ENCODE peak calls at places on chromosomes 4 and X, in ten cellular contexts. I is transverse colon, S is HepG2, H is sigmoid colon, K is stomach, M is K562, D is suprapubic skin, F is SK-N-SH, E is H1, W is upper lobe of left lung. X is an unnamed sample. For H3K4me1, the result is how much of the 10 kb centered on the place peaks cover.

GRCh38 chrX:24405959-24406358 is 45.5 kb downstream of the SUPT20HL1 start:
- DNase-seq in I (no peak), S (no peak), H (no peak), K (no peak), M (no peak), D (no peak), F (peak), E (no peak), W (no peak), X (no peak)

GRCh38 chr4:38209654-38210053 is 249.5 kb downstream of the PTTG2 start:
- DNase-seq in I (no peak), S (peak), H (no peak), K (no peak), M (no peak), D (no peak), F (no peak), E (no peak), W (no peak), X (no peak)

GRCh38 chr4:146661368-146661767 is 22.7 kb downstream of the POU4F2 start:
- DNase-seq in I (no peak), S (no peak), H (no peak), K (no peak), M (no peak), D (no peak), F (no peak), E (no peak), W (no peak), X (no peak)

GRCh38 chr4:33566649-33567048 is 2677.7 kb downstream of the ARAP2 start:
- DNase-seq in I (no peak), S (no peak), H (no peak), K (no peak), M (no peak), D (no peak), F (no peak), E (no peak), W (no peak), X (no peak)

GRCh38 chrX:52574416-52575275 is 57.8 kb upstream of the XAGE1B start:
- DNase-seq in I (peak), S (peak), H (no peak), K (no peak), M (peak), D (no peak), F (peak), E (no peak), W (no peak), X (peak)

GRCh38 chrX:154730271-154730883 is 20.5 kb downstream of the GAB3 start:
- DNase-seq in I (no peak), S (no peak), H (no peak), K (no peak), M (no peak), D (no peak), F (no peak), E (no peak), W (peak), X (no peak)

GRCh38 chrX:79515529-79515928 is 148.4 kb upstream of the ITM2A start:
- DNase-seq in I (no peak), S (no peak), H (no peak), K (no peak), M (no peak), D (no peak), F (no peak), E (no peak), W (no peak), X (no peak)

GRCh38 chr4:123588631-123589223 is 192.1 kb downstream of the SPRY1 start:
- DNase-seq in I (peak), S (peak), H (no peak), K (no peak), M (no peak), D (no peak), F (no peak), E (no peak), W (no peak), X (no peak)

GRCh38 chr4:19216495-19216894 is 1035.2 kb upstream of the SLIT2 start:
- DNase-seq in I (no peak), S (no peak), H (no peak), K (no peak), M (no peak), D (no peak), F (no peak), E (no peak), W (no peak), X (no peak)

GRCh38 chr4:171142045-171142444 is 671.2 kb upstream of the GALNTL6 start:
- DNase-seq in I (no peak), S (no peak), H (no peak), K (no peak), M (no peak), D (no peak), F (no peak), E (no peak), W (no peak), X (no peak)

GRCh38 chr4:74504212-74504611 is 59.3 kb downstream of the AREG start:
- DNase-seq in I (no peak), S (no peak), H (no peak), K (no peak), M (no peak), D (no peak), F (no peak), E (no peak), W (no peak), X (no peak)

GRCh38 chr4:76741663-76742020 is 156.3 kb downstream of the SOWAHB start:
- DNase-seq in I (no peak), S (no peak), H (no peak), K (no peak), M (no peak), D (no peak), F (no peak), E (no peak), W (no peak), X (no peak)
- H3K4me1 ChIP-seq in I (under half), S (under half), H (half or more), K (under half), M (under half), D (under half), F (half or more), E (under half), W (under half), X (half or more)

DNA sequence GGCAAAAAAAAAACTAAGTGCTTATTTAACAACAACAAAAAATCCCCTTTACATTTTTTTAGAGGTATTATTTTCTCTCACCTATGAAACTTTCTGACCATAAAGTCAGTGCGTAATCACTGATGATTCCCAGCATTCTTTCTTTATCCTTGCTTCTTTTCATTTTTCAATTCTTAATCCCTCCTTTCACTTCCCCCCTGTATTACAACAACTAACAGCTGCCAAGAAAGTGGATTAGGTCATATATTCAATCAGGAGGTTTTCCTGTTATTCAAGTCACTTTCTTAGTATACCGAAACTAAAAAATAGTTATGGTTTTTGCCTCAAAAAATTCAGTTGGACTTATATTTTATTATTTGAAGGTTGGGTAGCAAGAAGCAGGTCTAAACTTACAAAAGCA is 2.1 kb upstream of the STAP1 start:
- DNase-seq in I (no peak), S (no peak), H (no peak), K (no peak), M (no peak), D (no peak), F (no peak), E (no peak), W (no peak), X (no peak)
- TF ChIP-seq EP300 in I (no peak), S (no peak), H (no peak), K (no peak), M (no peak), D (no peak), F (no peak), E (no peak), W (no peak), X (no peak)

GRCh38 chr4:105145913-105146285 is 777 bp upstream of the TET2 start:
- DNase-seq in I (peak), S (no peak), H (peak), K (no peak), M (no peak), D (peak), F (no peak), E (no peak), W (peak), X (no peak)
- TF ChIP-seq POLR2AphosphoS5 in I (no peak), S (no peak), H (no peak), K (no peak), M (no peak), D (no peak), F (no peak), E (peak), W (no peak), X (no peak)

GRCh38 chr4:925171-925570 is 6.9 kb downstream of the GAK start:
- DNase-seq in I (no peak), S (no peak), H (no peak), K (no peak), M (no peak), D (peak), F (peak), E (no peak), W (peak), X (no peak)

GRCh38 chr4:926538-926937 is 5.6 kb downstream of the GAK start:
- DNase-seq in I (peak), S (peak), H (no peak), K (peak), M (no peak), D (peak), F (peak), E (peak), W (peak), X (no peak)

GRCh38 chr4:925771-926500 is 6.2 kb downstream of the GAK start:
- DNase-seq in I (no peak), S (no peak), H (no peak), K (no peak), M (no peak), D (peak), F (peak), E (no peak), W (peak), X (no peak)

GRCh38 chr4:921830-922331 is 10.2 kb downstream of the GAK start:
- DNase-seq in I (peak), S (no peak), H (no peak), K (no peak), M (no peak), D (peak), F (peak), E (no peak), W (peak), X (no peak)

DNA sequence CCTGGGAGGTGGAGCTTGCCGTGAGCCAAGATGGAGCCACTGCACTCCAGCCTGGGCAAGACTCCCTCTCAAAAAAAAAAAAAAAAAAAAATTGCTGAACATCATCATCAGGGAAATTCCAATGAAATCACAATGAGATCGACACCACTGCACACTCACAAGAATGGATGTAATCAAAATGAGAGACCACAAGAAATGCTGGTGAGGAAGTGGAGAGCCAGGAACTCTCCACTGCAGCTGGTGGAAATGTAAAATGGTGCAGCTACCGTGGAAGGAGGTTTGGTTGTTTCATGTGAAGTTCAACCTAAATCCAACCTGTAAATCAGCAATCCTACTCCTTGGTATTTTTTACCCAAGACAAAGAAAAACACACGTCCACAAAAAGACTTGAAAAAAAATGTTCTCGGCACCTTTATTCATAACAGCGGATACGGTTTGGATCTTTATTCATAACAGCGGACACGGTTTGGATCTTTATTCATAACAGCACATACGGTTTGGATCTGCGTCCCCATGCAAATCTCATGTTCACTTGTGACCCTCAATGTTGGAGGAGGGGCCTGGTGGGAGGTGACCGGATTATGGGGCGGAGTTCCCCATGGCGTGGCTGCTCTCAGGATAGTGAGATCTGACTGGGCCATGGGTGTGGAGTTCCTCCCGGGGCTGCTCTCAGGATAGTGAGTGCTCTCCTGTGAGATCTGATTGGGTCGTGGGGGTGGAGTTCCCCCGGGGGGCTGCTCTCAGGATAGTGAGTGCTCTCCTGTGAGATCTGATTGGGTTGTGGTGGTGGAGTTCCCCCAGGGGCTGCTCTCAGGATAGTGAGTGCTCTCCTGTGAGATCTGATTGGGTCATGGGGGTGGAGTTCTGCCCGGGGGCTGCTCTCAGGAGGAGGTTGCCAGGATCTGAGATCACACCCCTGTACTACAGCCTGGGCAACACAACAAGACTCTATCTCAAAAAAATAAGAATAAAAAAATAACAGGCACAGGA is 7.7 kb downstream of the GAK start:
- DNase-seq in I (peak), S (no peak), H (no peak), K (no peak), M (peak), D (peak), F (peak), E (no peak), W (peak), X (no peak)
- H3K4me1 ChIP-seq in I (under half), S (under half), H (under half), K (half or more), M (under half), D (under half), F (under half), E (under half), W (under half), X (under half)

GRCh38 chrX:43357741-43358140 is 298.4 kb upstream of the MAOA start:
- DNase-seq in I (no peak), S (no peak), H (no peak), K (no peak), M (no peak), D (no peak), F (no peak), E (no peak), W (no peak), X (no peak)
- TF ChIP-seq EP300 in I (no peak), S (no peak), H (no peak), K (no peak), M (no peak), D (no peak), F (no peak), E (no peak), W (no peak), X (no peak)

DNA sequence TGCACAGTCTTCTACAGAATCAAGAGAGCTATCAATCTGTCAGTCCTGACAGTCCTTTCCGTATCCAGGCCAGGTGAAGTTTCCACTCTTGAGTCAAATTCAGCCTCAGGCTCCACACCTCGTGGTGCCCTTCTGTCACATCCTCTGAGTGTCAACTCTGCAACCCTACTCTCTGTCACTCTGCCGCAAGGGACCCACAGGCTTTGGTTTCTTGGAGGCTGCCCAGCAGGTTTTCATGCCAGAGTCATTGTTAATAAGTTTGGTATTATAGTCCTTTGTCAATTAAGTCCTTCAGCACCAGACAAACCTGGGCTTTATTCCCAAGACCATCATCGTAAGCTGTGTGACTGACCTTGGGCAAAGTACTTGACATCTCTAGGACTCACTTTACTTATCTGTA is 83.4 kb upstream of the KLHL13 start:
- DNase-seq in I (no peak), S (no peak), H (no peak), K (no peak), M (no peak), D (no peak), F (no peak), E (no peak), W (no peak), X (no peak)
- TF ChIP-seq POLR2AphosphoS5 in I (no peak), S (no peak), H (no peak), K (no peak), M (no peak), D (no peak), F (no peak), E (no peak), W (no peak), X (no peak)

GRCh38 chr4:158799013-158799770 is 30.4 kb downstream of the FNIP2 start:
- DNase-seq in I (no peak), S (no peak), H (no peak), K (no peak), M (no peak), D (no peak), F (no peak), E (no peak), W (no peak), X (no peak)

GRCh38 chr4:158801677-158802076 is 32.9 kb downstream of the FNIP2 start:
- DNase-seq in I (no peak), S (no peak), H (no peak), K (no peak), M (no peak), D (no peak), F (no peak), E (no peak), W (no peak), X (no peak)

GRCh38 chr4:158801066-158801465 is 32.2 kb downstream of the FNIP2 start:
- DNase-seq in I (peak), S (no peak), H (no peak), K (no peak), M (no peak), D (no peak), F (no peak), E (no peak), W (no peak), X (no peak)

GRCh38 chr4:158798062-158798461 is 29.2 kb downstream of the FNIP2 start:
- DNase-seq in I (no peak), S (no peak), H (no peak), K (no peak), M (no peak), D (no peak), F (no peak), E (no peak), W (no peak), X (no peak)

DNA sequence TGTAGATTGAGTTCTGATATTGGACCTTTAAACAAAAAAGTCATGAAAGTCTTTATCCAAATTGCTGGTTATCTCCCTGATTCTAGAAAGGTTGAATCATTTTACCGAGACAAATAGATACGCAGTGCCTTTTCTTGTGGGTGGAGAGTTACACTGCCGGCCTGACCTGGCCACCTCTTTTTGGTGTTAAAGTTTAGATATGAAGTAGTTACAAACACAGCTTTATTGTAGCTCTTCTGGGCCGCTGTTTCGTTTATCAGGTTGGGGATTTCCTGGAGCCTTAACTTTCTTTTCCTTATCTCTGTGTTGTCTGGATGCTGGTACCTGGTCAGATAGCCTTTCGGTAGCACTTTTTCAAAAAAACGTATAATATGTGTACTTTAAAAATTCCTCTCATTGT is 31.0 kb downstream of the FNIP2 start:
- DNase-seq in I (no peak), S (no peak), H (no peak), K (no peak), M (no peak), D (no peak), F (no peak), E (no peak), W (no peak), X (no peak)
- H3K4me1 ChIP-seq in I (under half), S (half or more), H (under half), K (half or more), M (under half), D (under half), F (under half), E (under half), W (under half), X (half or more)

DNA sequence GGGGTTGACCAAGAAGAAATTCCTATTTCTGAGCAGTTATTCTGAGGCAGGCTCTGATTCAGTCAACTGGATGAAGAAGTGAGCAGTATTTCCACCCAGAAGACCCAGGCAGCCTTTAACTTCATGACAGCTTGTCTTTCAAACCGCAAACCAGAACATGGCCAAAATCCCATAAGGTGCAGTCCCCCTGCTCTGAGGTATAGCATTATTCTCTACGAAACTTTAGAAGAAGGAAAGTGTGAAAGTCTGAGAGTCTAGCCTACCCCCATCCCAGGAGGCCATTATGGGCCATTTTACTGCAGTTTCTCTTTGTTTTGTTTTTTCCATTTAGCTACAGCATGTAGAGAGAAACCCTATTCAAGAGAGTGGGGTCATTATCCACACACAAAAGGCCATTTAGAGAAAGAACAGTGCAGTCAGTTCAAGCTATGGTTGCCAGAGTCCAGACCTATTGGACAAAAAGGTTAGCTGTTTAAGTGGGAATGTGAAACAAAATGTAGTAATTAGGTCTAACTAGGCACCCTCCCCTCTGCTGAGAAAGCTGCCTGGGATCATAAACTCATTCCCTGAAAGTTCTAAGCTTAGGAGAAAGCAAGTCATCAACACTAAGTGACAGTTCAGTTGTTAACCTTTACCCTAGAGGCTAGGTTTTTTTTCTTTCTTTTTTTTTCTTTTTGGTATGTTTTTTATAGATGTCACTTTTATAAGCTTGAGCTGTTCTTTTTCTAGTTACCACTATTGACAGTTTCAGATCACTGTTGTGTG is 52.1 kb upstream of the RASGEF1B start:
- DNase-seq in I (no peak), S (no peak), H (no peak), K (no peak), M (no peak), D (no peak), F (no peak), E (no peak), W (no peak), X (no peak)
- TF ChIP-seq EP300 in I (no peak), S (no peak), H (no peak), K (no peak), M (no peak), D (no peak), F (no peak), E (no peak), W (no peak), X (no peak)